ENCODE peak calls at places on chromosomes 7 and 10, in four cellular contexts. J is T-helper 1 cell, L is SHP77 treated with DMSO at 0.1 percent for 48 hours, E is osteocyte. F is an unnamed sample.

GRCh38 chr10:84957427-84957826 is 629.0 kb downstream of the CCSER2 start:
- DNase-seq in E (no peak), J (no peak), L (no peak), F (no peak)

GRCh38 chr10:21159669-21160068 is 262.6 kb upstream of the NEBL start:
- DNase-seq in E (no peak), L (no peak), J (no peak), F (no peak)

GRCh38 chr10:97328646-97329453 is 5.7 kb downstream of the FRAT2 start:
- DNase-seq in J (no peak), E (no peak), L (no peak), F (no peak)

GRCh38 chr7:105691029-105691691 is 109.9 kb upstream of the EFCAB10 start:
- DNase-seq in L (no peak), E (no peak), J (no peak), F (peak)

GRCh38 chr7:18895456-18895855 is 222.0 kb downstream of the TWIST1 start:
- DNase-seq in E (no peak), L (no peak), J (no peak), F (peak)

GRCh38 chr10:50552771-50553535 is 70.8 kb downstream of the SGMS1 start:
- DNase-seq in J (no peak), L (no peak), E (no peak), F (peak)

GRCh38 chr7:155700847-155701246 is 56.4 kb downstream of the RBM33 start:
- DNase-seq in L (no peak), E (no peak), J (no peak), F (no peak)

GRCh38 chr7:88318196-88318595 is 11.5 kb upstream of the STEAP4 start:
- DNase-seq in E (no peak), L (no peak), J (no peak), F (no peak)

GRCh38 chr7:2508327-2509231 is 11.0 kb upstream of the LFNG start:
- DNase-seq in E (no peak), L (peak), J (peak), F (peak)

GRCh38 chr10:35331894-35332640 is 4.2 kb upstream of the CCNY start:
- DNase-seq in J (no peak), E (no peak), L (peak), F (peak)

GRCh38 chr10:95661818-95662217 is 5.3 kb upstream of the ALDH18A1 start:
- DNase-seq in E (no peak), J (no peak), L (peak), F (no peak)

GRCh38 chr7:40348126-40348728 is 213.4 kb downstream of the SUGCT start:
- DNase-seq in E (no peak), L (no peak), J (no peak), F (no peak)

GRCh38 chr7:20786421-20786778 is 286 bp downstream of the SP8 start:
- DNase-seq in L (peak), E (no peak), J (no peak), F (no peak)

GRCh38 chr7:90207956-90208355 is 3.6 kb upstream of the STEAP2 start:
- DNase-seq in L (no peak), J (no peak), E (no peak), F (no peak)

GRCh38 chr7:46032936-46033335 is 111.9 kb upstream of the IGFBP3 start:
- DNase-seq in L (no peak), E (no peak), J (no peak), F (peak)

GRCh38 chr10:110305767-110306451 is 1.2 kb upstream of the SMNDC1 start:
- DNase-seq in J (no peak), E (no peak), L (peak), F (peak)

GRCh38 chr7:100803398-100804161 is 23.7 kb downstream of the EPHB4 start:
- DNase-seq in L (peak), E (peak), J (no peak), F (peak)

GRCh38 chr10:91185239-91185875 is 35.1 kb upstream of the PCGF5 start:
- DNase-seq in E (no peak), L (no peak), J (no peak), F (peak)

GRCh38 chr10:129123428-129123827 is 343.6 kb upstream of the MGMT start:
- DNase-seq in L (no peak), E (peak), J (no peak), F (no peak)

GRCh38 chr7:85052894-85053293 is 134.0 kb downstream of the SEMA3D start:
- DNase-seq in L (no peak), E (no peak), J (no peak), F (no peak)

GRCh38 chr7:156487811-156488523 is 152.6 kb upstream of the RNF32 start:
- DNase-seq in L (no peak), E (peak), J (no peak), F (no peak)

GRCh38 chr10:58175990-58176910 is 91.4 kb downstream of the IPMK start:
- DNase-seq in E (no peak), L (no peak), J (no peak), F (peak)

GRCh38 chr10:35271086-35271834 is 65.0 kb upstream of the CCNY start:
- DNase-seq in L (no peak), E (peak), J (no peak), F (no peak)

GRCh38 chr7:63900394-63901203 is 98.0 kb upstream of the ZNF722 start:
- DNase-seq in J (peak), E (no peak), L (peak), F (peak)

GRCh38 chr10:29877798-29878491 is 181.4 kb downstream of the JCAD start:
- DNase-seq in L (no peak), J (no peak), E (no peak), F (no peak)

GRCh38 chr7:44797329-44798258 is 1.1 kb downstream of the PPIA start:
- DNase-seq in L (peak), E (peak), J (peak), F (peak)

GRCh38 chr7:94843553-94843952 is 63.8 kb upstream of the PPP1R9A start:
- DNase-seq in J (no peak), E (no peak), L (no peak), F (no peak)

GRCh38 chr7:27367930-27368549 is 125.4 kb downstream of the EVX1 start:
- DNase-seq in L (no peak), J (no peak), E (no peak), F (no peak)

GRCh38 chr10:88687853-88688467 is 18.1 kb upstream of the LIPK start:
- DNase-seq in E (no peak), J (no peak), L (no peak), F (peak)

GRCh38 chr7:100539436-100540006 is 518 bp downstream of the AGFG2 start:
- DNase-seq in J (no peak), E (no peak), L (no peak), F (no peak)

GRCh38 chr10:44306762-44307161 is 78.1 kb downstream of the CXCL12 start:
- DNase-seq in J (no peak), E (no peak), L (no peak), F (peak)

GRCh38 chr7:70307544-70308106 is 709.4 kb downstream of the AUTS2 start:
- DNase-seq in E (no peak), J (no peak), L (no peak), F (no peak)

GRCh38 chr7:80699030-80699638 is 60.7 kb downstream of the CD36 start:
- DNase-seq in L (peak), J (no peak), E (no peak), F (peak)

GRCh38 chr7:31917256-31917655 is 153.0 kb downstream of the PDE1C start:
- DNase-seq in L (no peak), E (no peak), J (no peak), F (no peak)

GRCh38 chr10:102322914-102323313 is 72.6 kb upstream of the NFKB2 start:
- DNase-seq in E (no peak), L (no peak), J (no peak), F (peak)

GRCh38 chr7:158829021-158829341 is 328 bp downstream of the ESYT2 start:
- DNase-seq in L (no peak), J (no peak), E (peak), F (peak)

GRCh38 chr7:135160098-135160857 is 10.2 kb downstream of the CYREN start:
- DNase-seq in J (no peak), E (no peak), L (no peak), F (no peak)

GRCh38 chr7:56097700-56098099 is 4.9 kb upstream of the PHKG1 start:
- DNase-seq in E (no peak), J (no peak), L (no peak), F (peak)

GRCh38 chr10:25522294-25522693 is 347.5 kb downstream of the GPR158 start:
- DNase-seq in E (no peak), J (no peak), L (no peak), F (no peak)